ENCODE peak calls at places on chromosomes 2 and 18, in nine cellular contexts. A, Q, P, R, S, G, U, O and L are unnamed samples.

GRCh38 chr2:37110306-37111212 is 26.2 kb downstream of the GPATCH11 start:
- DNase-seq in A (no peak), Q (no peak), P (no peak), R (no peak), S (no peak), G (no peak), U (no peak), O (no peak), L (no peak)

GRCh38 chr18:3525870-3526420 is 76.0 kb downstream of the TGIF1 start:
- DNase-seq in A (peak; percentile 18), Q (no peak), P (no peak), R (no peak), S (no peak), G (peak; percentile 68), U (no peak), O (no peak), L (no peak)

GRCh38 chr2:70686577-70687460 is 81.2 kb downstream of the ADD2 start:
- DNase-seq in A (no peak), Q (peak; percentile 86), P (no peak), R (peak; percentile 75), S (peak; percentile 67), G (peak; percentile 79), U (no peak), O (peak; percentile 86), L (no peak)

GRCh38 chr2:46836295-46837111 is 79.1 kb downstream of the MCFD2 start:
- DNase-seq in A (no peak), Q (no peak), P (peak; percentile 34), R (no peak), S (no peak), G (peak; percentile 82), U (no peak), O (no peak), L (no peak)

GRCh38 chr2:236972491-236973379 is 113.0 kb upstream of the COPS8 start:
- DNase-seq in A (peak; percentile 31), Q (peak; percentile 58), P (no peak), R (peak; percentile 45), S (no peak), G (peak; percentile 87), U (no peak), O (peak; percentile 27), L (peak; percentile 54)

GRCh38 chr2:4381049-4381448 is 677.7 kb downstream of the DCDC2C start:
- DNase-seq in A (no peak), Q (no peak), P (no peak), R (peak; percentile 77), S (no peak), G (no peak), U (no peak), O (no peak), L (no peak)

GRCh38 chr2:8119782-8120551 is 561.9 kb upstream of the ID2 start:
- DNase-seq in A (peak; percentile 27), Q (no peak), P (no peak), R (peak; percentile 41), S (no peak), G (peak; percentile 66), U (no peak), O (no peak), L (peak; percentile 60)

GRCh38 chr18:74589820-74590219 is 7.8 kb upstream of the ZNF407 start:
- DNase-seq in A (no peak), Q (no peak), P (no peak), R (no peak), S (no peak), G (no peak), U (no peak), O (no peak), L (no peak)

GRCh38 chr18:54679318-54680149 is 88.5 kb downstream of the DYNAP start:
- DNase-seq in A (no peak), Q (peak; percentile 78), P (no peak), R (peak; percentile 49), S (no peak), G (peak; percentile 77), U (no peak), O (peak; percentile 53), L (peak; percentile 25)

GRCh38 chr18:29430416-29430815 is 1253.5 kb upstream of the CDH2 start:
- DNase-seq in A (no peak), Q (no peak), P (no peak), R (no peak), S (no peak), G (peak; percentile 2), U (no peak), O (no peak), L (no peak)

GRCh38 chr2:42961385-42961800 is 169.0 kb upstream of the HAAO start:
- DNase-seq in A (no peak), Q (no peak), P (no peak), R (peak; percentile 61), S (no peak), G (no peak), U (no peak), O (no peak), L (no peak)

GRCh38 chr18:13376298-13376840 is 157.8 kb downstream of the LDLRAD4 start:
- DNase-seq in A (no peak), Q (no peak), P (no peak), R (no peak), S (no peak), G (peak; percentile 38), U (no peak), O (no peak), L (no peak)

GRCh38 chr18:63004466-63005089 is 289.2 kb downstream of the PHLPP1 start:
- DNase-seq in A (no peak), Q (no peak), P (no peak), R (no peak), S (no peak), G (no peak), U (no peak), O (no peak), L (no peak)

GRCh38 chr2:85754313-85755095 is 713 bp downstream of the ATOH8 start:
- DNase-seq in A (peak; percentile 32), Q (peak; percentile 62), P (peak; percentile 46), R (peak; percentile 86), S (no peak), G (peak; percentile 42), U (peak; percentile 83), O (peak; percentile 65), L (no peak)

GRCh38 chr2:227163998-227164744 is at the start of the genes COL4A3 and COL4A4:
- DNase-seq in A (peak; percentile 60), Q (peak; percentile 73), P (peak; percentile 58), R (peak; percentile 74), S (no peak), G (peak; percentile 8), U (peak; percentile 84), O (peak; percentile 57), L (peak; percentile 50)

DNA sequence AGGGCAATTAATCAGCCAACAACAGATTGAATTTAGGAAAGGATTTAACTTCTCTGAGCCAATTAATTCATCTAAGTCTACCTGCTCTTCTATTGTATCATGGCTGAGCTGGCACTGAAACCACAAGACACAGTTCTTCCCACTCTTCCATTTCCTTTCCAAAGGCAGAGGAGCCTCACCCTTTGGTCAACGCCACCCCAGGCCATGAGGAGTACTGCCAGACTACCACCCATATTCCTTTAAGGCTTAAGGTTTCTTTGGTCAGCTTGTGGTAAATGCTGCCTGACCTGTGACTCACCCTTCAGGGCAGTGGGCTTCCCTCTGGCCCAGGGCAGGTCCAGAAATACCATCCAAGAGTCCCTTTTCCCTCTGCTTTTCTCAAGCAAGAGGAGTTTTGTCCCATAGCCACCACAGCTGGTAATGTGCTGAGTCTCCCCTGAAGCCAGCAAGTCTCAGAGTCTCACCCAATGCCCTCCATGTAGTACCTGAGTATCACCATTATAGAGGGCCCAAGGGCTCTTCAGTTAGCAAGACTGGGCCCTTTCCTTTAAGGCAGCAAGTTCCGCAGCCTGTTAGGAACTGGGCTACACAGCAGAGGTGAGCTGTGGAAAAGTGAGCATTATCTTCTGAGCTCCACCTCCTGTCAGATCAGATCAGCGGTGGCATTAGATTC is 900.5 kb upstream of the CRIM1 start:
- DNase-seq in A (no peak), Q (peak; percentile 53), P (no peak), R (no peak), S (no peak), G (peak; percentile 18), U (no peak), O (no peak), L (no peak)
- TF ChIP-seq CTCF in A (no peak), Q (no peak), P (no peak), R (peak; percentile 17), S (no peak), G (peak; percentile 30), U (no peak), O (no peak), L (no peak)

DNA sequence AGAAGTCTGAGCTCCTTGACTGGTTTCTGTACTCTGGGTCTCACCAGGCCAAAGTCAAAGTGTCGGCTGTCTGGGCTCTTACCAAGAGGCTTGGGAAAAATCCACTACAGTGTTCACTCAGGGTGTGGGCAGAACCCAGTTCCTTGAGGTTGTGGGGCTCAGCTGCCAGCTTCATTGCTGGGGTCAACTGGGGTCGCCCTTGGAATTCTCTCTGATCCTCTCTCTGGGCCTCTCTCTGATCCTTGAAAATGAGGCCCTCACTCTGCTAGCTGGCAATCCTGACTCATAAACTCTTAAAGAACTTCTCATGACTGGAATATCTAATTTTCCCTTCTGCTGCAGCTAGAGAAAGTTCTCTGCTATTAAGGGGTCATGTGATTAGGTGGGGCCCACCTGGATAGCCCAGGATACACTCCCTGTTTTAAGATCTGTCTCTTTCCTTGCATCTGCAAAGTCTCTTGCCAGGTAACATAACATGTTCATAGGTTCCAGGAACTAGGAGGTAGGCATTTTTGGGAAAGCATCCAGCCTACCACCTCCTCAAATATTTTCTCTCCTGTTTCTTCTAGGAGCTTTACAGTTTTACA is 66.3 kb downstream of the SP110 start:
- DNase-seq in A (no peak), Q (no peak), P (no peak), R (peak; percentile 13), S (no peak), G (no peak), U (no peak), O (no peak), L (no peak)
- H3K4me1 ChIP-seq in A (no peaks in the 10 kb centered on the region), Q (no peaks in the 10 kb centered on the region), P (no peaks in the 10 kb centered on the region), R (no peaks in the 10 kb centered on the region), S (no peaks in the 10 kb centered on the region), G (no peaks in the 10 kb centered on the region), U (no peaks in the 10 kb centered on the region), O (no peaks in the 10 kb centered on the region), L (no peaks in the 10 kb centered on the region)

DNA sequence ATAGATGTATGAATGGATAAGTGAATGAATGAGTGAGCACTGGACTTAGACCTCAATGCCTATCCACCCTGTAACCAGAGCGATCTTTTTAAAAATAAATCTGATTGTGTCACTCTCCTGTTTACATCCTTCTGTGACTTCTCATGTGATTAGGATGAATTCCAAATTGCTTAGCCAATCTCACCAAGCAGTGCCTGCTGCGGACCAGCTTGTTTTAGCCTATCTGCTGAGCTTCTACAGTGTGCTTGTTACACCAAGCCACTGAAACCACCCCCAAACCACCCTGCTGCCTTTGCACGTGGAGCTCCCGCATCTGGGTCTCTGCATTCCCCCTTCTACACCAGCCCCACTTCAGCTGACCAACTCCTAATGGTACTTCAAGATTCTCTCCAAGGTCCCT is 265.4 kb downstream of the EN1 start:
- DNase-seq in A (no peak), Q (no peak), P (no peak), R (no peak), S (no peak), G (no peak), U (no peak), O (no peak), L (no peak)
- TF ChIP-seq CTCF in A (no peak), Q (no peak), P (no peak), R (no peak), S (no peak), G (no peak), U (no peak), O (no peak), L (no peak)

DNA sequence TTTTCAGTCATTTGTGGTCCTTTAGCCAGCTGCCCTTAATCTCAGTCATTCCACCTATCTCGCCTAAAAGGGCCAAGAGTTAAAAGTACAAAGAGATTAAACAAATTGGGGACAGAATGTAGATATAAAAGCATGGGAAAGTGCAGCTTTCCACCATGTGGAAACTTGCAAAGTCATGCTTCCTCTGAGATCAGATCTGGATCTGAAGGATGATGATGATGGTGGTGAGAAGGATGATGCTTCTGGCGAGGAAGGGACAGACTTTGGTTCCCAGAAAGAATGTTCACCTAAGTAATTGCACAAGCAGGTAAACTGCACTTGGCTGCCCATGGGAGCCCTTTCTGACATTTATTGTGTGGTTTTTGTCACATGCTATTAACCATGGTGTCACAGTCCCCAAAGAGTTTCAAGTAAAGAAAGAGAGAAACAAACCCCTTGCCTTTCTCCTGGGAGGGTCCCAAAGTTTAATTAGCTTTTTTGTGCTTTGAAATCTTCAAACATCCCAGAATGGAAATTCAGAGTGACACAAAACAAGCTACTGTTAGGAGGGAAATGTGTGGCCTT is 34.7 kb downstream of the KLF7 start:
- DNase-seq in A (no peak), Q (no peak), P (no peak), R (no peak), S (no peak), G (no peak), U (no peak), O (no peak), L (no peak)
- H3K4me1 ChIP-seq in A (peaks cover 10% of the 10 kb centered on the region), Q (peaks cover 90% of the 10 kb centered on the region), P (peaks cover 69% of the 10 kb centered on the region), R (peaks cover 28% of the 10 kb centered on the region), S (peaks cover 42% of the 10 kb centered on the region), G (peaks cover 53% of the 10 kb centered on the region), U (no peaks in the 10 kb centered on the region), O (peaks cover under 1% of the 10 kb centered on the region), L (peaks cover 4% of the 10 kb centered on the region)